ENCODE peak calls at places on chromosomes 12 and 14, in four cellular contexts. J, C, N and I are unnamed samples.

GRCh38 chr12:67792185-67792584 is 143.6 kb downstream of the DYRK2 start:
- DNase-seq in N (no peak), J (no peak), C (no peak), I (peak; percentile 61)

GRCh38 chr12:122100568-122100967 is 22.0 kb downstream of the MLXIP start:
- DNase-seq in N (no peak), C (no peak), J (no peak), I (no peak)

GRCh38 chr14:90758028-90758889 is 58.0 kb downstream of the TTC7B start:
- DNase-seq in J (peak; percentile 93), C (peak; percentile 88), N (peak; percentile 97), I (peak; percentile 99)

GRCh38 chr14:102472815-102473158 is 36.8 kb downstream of the ANKRD9 start:
- DNase-seq in C (no peak), N (no peak), J (no peak), I (no peak)

GRCh38 chr14:70641548-70642312 is at the start of gene TTC9:
- DNase-seq in N (no peak), C (no peak), J (peak; percentile 27), I (peak; percentile 89)

GRCh38 chr12:118274066-118274465 is 98.6 kb downstream of the TAOK3 start:
- DNase-seq in N (no peak), J (no peak), C (no peak), I (no peak)

GRCh38 chr12:109740694-109741245 is 27.1 kb downstream of the FAM222A start:
- DNase-seq in N (peak; percentile 74), J (peak; percentile 6), C (peak; percentile 1), I (peak; percentile 47)

GRCh38 chr12:105369014-105369413 is 38.5 kb downstream of the C12orf75 start:
- DNase-seq in N (no peak), J (no peak), C (no peak), I (no peak)

GRCh38 chr14:52082903-52083302 is 14.0 kb upstream of the NID2 start:
- DNase-seq in N (no peak), J (no peak), C (no peak), I (no peak)

GRCh38 chr12:56037161-56037560 is 4.6 kb upstream of the RPS26 start:
- DNase-seq in C (no peak), N (no peak), J (no peak), I (no peak)

GRCh38 chr14:42057176-42057575 is 450.5 kb downstream of the LRFN5 start:
- DNase-seq in J (no peak), C (no peak), N (no peak), I (no peak)

GRCh38 chr12:76123301-76124212 is 39.1 kb upstream of the NAP1L1 start:
- DNase-seq in N (no peak), J (no peak), C (no peak), I (no peak)

GRCh38 chr14:68619805-68620574 is 172.9 kb downstream of the ZFP36L1 start:
- DNase-seq in J (no peak), C (peak; percentile 60), N (peak; percentile 42), I (no peak)

GRCh38 chr12:51823875-51824565 is 24.5 kb downstream of the FIGNL2 start:
- DNase-seq in C (no peak), J (no peak), N (no peak), I (no peak)